ENCODE peak calls at places on chromosomes 3 and 15, in ten cellular contexts. One of them, this sample, is unnamed.

GRCh38 chr3:9976736-9977709 is 9.6 kb downstream of the EMC3 start:
- DNase-seq in fibroblast of pulmonary artery: peak
- DNase-seq in hepatocyte: peak
- DNase-seq in fibroblast of the aortic adventitia: peak
- DNase-seq in tibial artery: peak
- DNase-seq in brain microvascular endothelial cell: peak
- DNase-seq in transverse colon: peak
- DNase-seq in pancreas: no peak
- DNase-seq in uterus: peak
- DNase-seq in AG04449: peak
- DNase-seq in this sample: no peak

GRCh38 chr3:3801510-3801841 is 2.2 kb downstream of the LRRN1 start:
- DNase-seq in fibroblast of pulmonary artery: no peak
- DNase-seq in hepatocyte: no peak
- DNase-seq in fibroblast of the aortic adventitia: no peak
- DNase-seq in tibial artery: no peak
- DNase-seq in brain microvascular endothelial cell: no peak
- DNase-seq in transverse colon: no peak
- DNase-seq in pancreas: no peak
- DNase-seq in uterus: no peak
- DNase-seq in AG04449: no peak
- DNase-seq in this sample: no peak

GRCh38 chr3:10289077-10289476 is 3.7 kb downstream of the GHRL start:
- DNase-seq in fibroblast of pulmonary artery: no peak
- DNase-seq in hepatocyte: no peak
- DNase-seq in fibroblast of the aortic adventitia: no peak
- DNase-seq in tibial artery: no peak
- DNase-seq in brain microvascular endothelial cell: no peak
- DNase-seq in transverse colon: no peak
- DNase-seq in pancreas: peak
- DNase-seq in uterus: no peak
- DNase-seq in AG04449: no peak
- DNase-seq in this sample: no peak

GRCh38 chr3:48685293-48685602 is 467 bp downstream of the NCKIPSD start:
- DNase-seq in fibroblast of pulmonary artery: no peak
- DNase-seq in hepatocyte: no peak
- DNase-seq in fibroblast of the aortic adventitia: no peak
- DNase-seq in tibial artery: no peak
- DNase-seq in brain microvascular endothelial cell: no peak
- DNase-seq in transverse colon: no peak
- DNase-seq in pancreas: no peak
- DNase-seq in uterus: no peak
- DNase-seq in AG04449: no peak
- DNase-seq in this sample: no peak

GRCh38 chr3:101518421-101518871 is 5.4 kb upstream of the SENP7 start:
- DNase-seq in fibroblast of pulmonary artery: no peak
- DNase-seq in hepatocyte: peak
- DNase-seq in fibroblast of the aortic adventitia: no peak
- DNase-seq in tibial artery: no peak
- DNase-seq in brain microvascular endothelial cell: no peak
- DNase-seq in transverse colon: no peak
- DNase-seq in pancreas: no peak
- DNase-seq in uterus: no peak
- DNase-seq in AG04449: no peak
- DNase-seq in this sample: peak

GRCh38 chr3:188061133-188061532 is 92.8 kb upstream of the LPP start:
- DNase-seq in fibroblast of pulmonary artery: peak
- DNase-seq in hepatocyte: peak
- DNase-seq in fibroblast of the aortic adventitia: peak
- DNase-seq in tibial artery: no peak
- DNase-seq in brain microvascular endothelial cell: peak
- DNase-seq in transverse colon: peak
- DNase-seq in pancreas: no peak
- DNase-seq in uterus: peak
- DNase-seq in AG04449: no peak
- DNase-seq in this sample: no peak

GRCh38 chr15:99249270-99249817 is at the start of gene TTC23:
- DNase-seq in fibroblast of pulmonary artery: peak
- DNase-seq in hepatocyte: peak
- DNase-seq in fibroblast of the aortic adventitia: peak
- DNase-seq in tibial artery: peak
- DNase-seq in brain microvascular endothelial cell: peak
- DNase-seq in transverse colon: peak
- DNase-seq in pancreas: no peak
- DNase-seq in uterus: peak
- DNase-seq in AG04449: no peak
- DNase-seq in this sample: no peak

GRCh38 chr3:27794211-27794610 is 72.1 kb upstream of the EOMES start:
- DNase-seq in fibroblast of pulmonary artery: no peak
- DNase-seq in hepatocyte: no peak
- DNase-seq in fibroblast of the aortic adventitia: no peak
- DNase-seq in tibial artery: no peak
- DNase-seq in brain microvascular endothelial cell: no peak
- DNase-seq in transverse colon: no peak
- DNase-seq in pancreas: no peak
- DNase-seq in uterus: no peak
- DNase-seq in AG04449: no peak
- DNase-seq in this sample: no peak

GRCh38 chr3:6791161-6791560 is 69.8 kb upstream of the GRM7 start:
- DNase-seq in fibroblast of pulmonary artery: peak
- DNase-seq in hepatocyte: no peak
- DNase-seq in fibroblast of the aortic adventitia: no peak
- DNase-seq in tibial artery: no peak
- DNase-seq in brain microvascular endothelial cell: no peak
- DNase-seq in transverse colon: no peak
- DNase-seq in pancreas: no peak
- DNase-seq in uterus: no peak
- DNase-seq in AG04449: no peak
- DNase-seq in this sample: no peak

GRCh38 chr3:105752791-105753415 is 115.9 kb downstream of the CBLB start:
- DNase-seq in fibroblast of pulmonary artery: peak
- DNase-seq in hepatocyte: peak
- DNase-seq in fibroblast of the aortic adventitia: peak
- DNase-seq in tibial artery: no peak
- DNase-seq in brain microvascular endothelial cell: peak
- DNase-seq in transverse colon: peak
- DNase-seq in pancreas: no peak
- DNase-seq in uterus: no peak
- DNase-seq in AG04449: no peak
- DNase-seq in this sample: no peak

GRCh38 chr15:68646751-68647150 is 68.0 kb downstream of the CORO2B start:
- DNase-seq in fibroblast of pulmonary artery: no peak
- DNase-seq in hepatocyte: no peak
- DNase-seq in fibroblast of the aortic adventitia: no peak
- DNase-seq in tibial artery: no peak
- DNase-seq in brain microvascular endothelial cell: no peak
- DNase-seq in transverse colon: no peak
- DNase-seq in pancreas: no peak
- DNase-seq in uterus: no peak
- DNase-seq in AG04449: no peak
- DNase-seq in this sample: no peak

GRCh38 chr3:99934984-99935797 is 117.5 kb downstream of the CMSS1 start:
- DNase-seq in fibroblast of pulmonary artery: peak
- DNase-seq in hepatocyte: peak
- DNase-seq in fibroblast of the aortic adventitia: peak
- DNase-seq in tibial artery: no peak
- DNase-seq in brain microvascular endothelial cell: peak
- DNase-seq in transverse colon: no peak
- DNase-seq in pancreas: no peak
- DNase-seq in uterus: no peak
- DNase-seq in AG04449: no peak
- DNase-seq in this sample: no peak
- H3K4me3 ChIP-seq in fibroblast of pulmonary artery: no peak
- H3K4me3 ChIP-seq in hepatocyte: no peak
- H3K4me3 ChIP-seq in fibroblast of the aortic adventitia: no peak
- H3K4me3 ChIP-seq in tibial artery: no peak
- H3K4me3 ChIP-seq in brain microvascular endothelial cell: no peak
- H3K4me3 ChIP-seq in transverse colon: no peak
- H3K4me3 ChIP-seq in pancreas: no peak
- H3K4me3 ChIP-seq in uterus: no peak
- H3K4me3 ChIP-seq in AG04449: no peak
- H3K4me3 ChIP-seq in this sample: no peak

DNA sequence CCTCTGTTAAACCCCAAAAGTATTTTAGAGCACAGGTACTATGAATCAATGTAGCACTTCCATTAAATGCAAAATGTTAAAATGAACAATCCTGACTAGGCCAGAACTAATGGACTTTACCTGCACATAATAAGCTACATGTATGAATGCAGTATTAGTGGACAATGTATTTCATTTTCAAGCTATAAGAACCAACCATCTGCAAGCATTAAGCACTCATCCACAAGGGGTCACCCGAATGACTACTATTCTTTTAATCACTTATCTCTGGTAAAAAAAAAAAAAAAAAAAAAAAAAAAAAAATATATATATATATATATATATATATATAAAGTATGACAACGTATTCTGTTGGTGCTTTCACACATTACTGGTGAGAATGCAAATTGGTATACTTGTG is 7.2 kb downstream of the HERC1 start:
- DNase-seq in fibroblast of pulmonary artery: peak
- DNase-seq in hepatocyte: no peak
- DNase-seq in fibroblast of the aortic adventitia: peak
- DNase-seq in tibial artery: no peak
- DNase-seq in brain microvascular endothelial cell: peak
- DNase-seq in transverse colon: no peak
- DNase-seq in pancreas: no peak
- DNase-seq in uterus: no peak
- DNase-seq in AG04449: no peak
- DNase-seq in this sample: no peak
- TF ChIP-seq CTCF in fibroblast of pulmonary artery: peak
- TF ChIP-seq CTCF in hepatocyte: no peak
- TF ChIP-seq CTCF in fibroblast of the aortic adventitia: peak
- TF ChIP-seq CTCF in tibial artery: no peak
- TF ChIP-seq CTCF in brain microvascular endothelial cell: peak
- TF ChIP-seq CTCF in transverse colon: no peak
- TF ChIP-seq CTCF in pancreas: no peak
- TF ChIP-seq CTCF in uterus: no peak
- TF ChIP-seq CTCF in AG04449: peak
- TF ChIP-seq CTCF in this sample: no peak

GRCh38 chr15:63512148-63512547 is 7.8 kb downstream of the USP3 start:
- DNase-seq in fibroblast of pulmonary artery: no peak
- DNase-seq in hepatocyte: no peak
- DNase-seq in fibroblast of the aortic adventitia: no peak
- DNase-seq in tibial artery: no peak
- DNase-seq in brain microvascular endothelial cell: no peak
- DNase-seq in transverse colon: no peak
- DNase-seq in pancreas: no peak
- DNase-seq in uterus: no peak
- DNase-seq in AG04449: no peak
- DNase-seq in this sample: no peak

GRCh38 chr15:63513271-63513670 is 8.9 kb downstream of the USP3 start:
- DNase-seq in fibroblast of pulmonary artery: no peak
- DNase-seq in hepatocyte: no peak
- DNase-seq in fibroblast of the aortic adventitia: no peak
- DNase-seq in tibial artery: no peak
- DNase-seq in brain microvascular endothelial cell: no peak
- DNase-seq in transverse colon: no peak
- DNase-seq in pancreas: no peak
- DNase-seq in uterus: no peak
- DNase-seq in AG04449: no peak
- DNase-seq in this sample: no peak

GRCh38 chr15:63517202-63517601 is 12.8 kb downstream of the USP3 start:
- DNase-seq in fibroblast of pulmonary artery: no peak
- DNase-seq in hepatocyte: no peak
- DNase-seq in fibroblast of the aortic adventitia: no peak
- DNase-seq in tibial artery: no peak
- DNase-seq in brain microvascular endothelial cell: no peak
- DNase-seq in transverse colon: no peak
- DNase-seq in pancreas: no peak
- DNase-seq in uterus: no peak
- DNase-seq in AG04449: no peak
- DNase-seq in this sample: no peak

GRCh38 chr15:63513728-63514127 is 9.3 kb downstream of the USP3 start:
- DNase-seq in fibroblast of pulmonary artery: no peak
- DNase-seq in hepatocyte: no peak
- DNase-seq in fibroblast of the aortic adventitia: no peak
- DNase-seq in tibial artery: no peak
- DNase-seq in brain microvascular endothelial cell: no peak
- DNase-seq in transverse colon: no peak
- DNase-seq in pancreas: no peak
- DNase-seq in uterus: no peak
- DNase-seq in AG04449: no peak
- DNase-seq in this sample: no peak

GRCh38 chr15:63514533-63514943 is 10.1 kb downstream of the USP3 start:
- DNase-seq in fibroblast of pulmonary artery: peak
- DNase-seq in hepatocyte: no peak
- DNase-seq in fibroblast of the aortic adventitia: peak
- DNase-seq in tibial artery: peak
- DNase-seq in brain microvascular endothelial cell: no peak
- DNase-seq in transverse colon: no peak
- DNase-seq in pancreas: no peak
- DNase-seq in uterus: peak
- DNase-seq in AG04449: no peak
- DNase-seq in this sample: no peak
- H3K4me3 ChIP-seq in fibroblast of pulmonary artery: no peak
- H3K4me3 ChIP-seq in hepatocyte: no peak
- H3K4me3 ChIP-seq in fibroblast of the aortic adventitia: no peak
- H3K4me3 ChIP-seq in tibial artery: no peak
- H3K4me3 ChIP-seq in brain microvascular endothelial cell: no peak
- H3K4me3 ChIP-seq in transverse colon: no peak
- H3K4me3 ChIP-seq in pancreas: no peak
- H3K4me3 ChIP-seq in uterus: no peak
- H3K4me3 ChIP-seq in AG04449: no peak
- H3K4me3 ChIP-seq in this sample: no peak

GRCh38 chr3:53645754-53646153 is 151.3 kb downstream of the CACNA1D start:
- DNase-seq in fibroblast of pulmonary artery: no peak
- DNase-seq in hepatocyte: no peak
- DNase-seq in fibroblast of the aortic adventitia: peak
- DNase-seq in tibial artery: no peak
- DNase-seq in brain microvascular endothelial cell: no peak
- DNase-seq in transverse colon: no peak
- DNase-seq in pancreas: no peak
- DNase-seq in uterus: no peak
- DNase-seq in AG04449: no peak
- DNase-seq in this sample: no peak

GRCh38 chr3:53641397-53641796 is 147.0 kb downstream of the CACNA1D start:
- DNase-seq in fibroblast of pulmonary artery: no peak
- DNase-seq in hepatocyte: no peak
- DNase-seq in fibroblast of the aortic adventitia: no peak
- DNase-seq in tibial artery: no peak
- DNase-seq in brain microvascular endothelial cell: no peak
- DNase-seq in transverse colon: no peak
- DNase-seq in pancreas: no peak
- DNase-seq in uterus: no peak
- DNase-seq in AG04449: no peak
- DNase-seq in this sample: no peak

GRCh38 chr3:53646723-53647122 is 152.3 kb downstream of the CACNA1D start:
- DNase-seq in fibroblast of pulmonary artery: no peak
- DNase-seq in hepatocyte: no peak
- DNase-seq in fibroblast of the aortic adventitia: no peak
- DNase-seq in tibial artery: no peak
- DNase-seq in brain microvascular endothelial cell: no peak
- DNase-seq in transverse colon: no peak
- DNase-seq in pancreas: no peak
- DNase-seq in uterus: no peak
- DNase-seq in AG04449: no peak
- DNase-seq in this sample: no peak

GRCh38 chr3:53642211-53642610 is 147.8 kb downstream of the CACNA1D start:
- DNase-seq in fibroblast of pulmonary artery: no peak
- DNase-seq in hepatocyte: no peak
- DNase-seq in fibroblast of the aortic adventitia: no peak
- DNase-seq in tibial artery: no peak
- DNase-seq in brain microvascular endothelial cell: no peak
- DNase-seq in transverse colon: no peak
- DNase-seq in pancreas: no peak
- DNase-seq in uterus: no peak
- DNase-seq in AG04449: no peak
- DNase-seq in this sample: no peak

GRCh38 chr3:53643757-53644156 is 149.3 kb downstream of the CACNA1D start:
- DNase-seq in fibroblast of pulmonary artery: no peak
- DNase-seq in hepatocyte: no peak
- DNase-seq in fibroblast of the aortic adventitia: no peak
- DNase-seq in tibial artery: no peak
- DNase-seq in brain microvascular endothelial cell: no peak
- DNase-seq in transverse colon: no peak
- DNase-seq in pancreas: no peak
- DNase-seq in uterus: no peak
- DNase-seq in AG04449: no peak
- DNase-seq in this sample: no peak
- TF ChIP-seq CTCF in fibroblast of pulmonary artery: no peak
- TF ChIP-seq CTCF in hepatocyte: no peak
- TF ChIP-seq CTCF in fibroblast of the aortic adventitia: no peak
- TF ChIP-seq CTCF in tibial artery: no peak
- TF ChIP-seq CTCF in brain microvascular endothelial cell: no peak
- TF ChIP-seq CTCF in transverse colon: no peak
- TF ChIP-seq CTCF in pancreas: no peak
- TF ChIP-seq CTCF in uterus: no peak
- TF ChIP-seq CTCF in AG04449: no peak
- TF ChIP-seq CTCF in this sample: no peak